ENCODE peak calls at places on chromosomes 5 and 9, in six cellular contexts. Z is IMR-90, B is left ventricle myocardium inferior, J is esophagus muscularis mucosa, M is heart left ventricle, W is lower lobe of right lung. E is an unnamed sample. For H3K4me1, the result is how much of the 10 kb centered on the place peaks cover.

GRCh38 chr5:134242146-134242545 is 16.3 kb upstream of the PPP2CA start:
- DNase-seq in B (peak), Z (peak), W (no peak), M (no peak), J (no peak), E (no peak)

GRCh38 chr5:10353241-10354047 is at the start of gene MARCHF6:
- DNase-seq in Z (peak), M (peak), W (peak), J (peak), B (peak), E (peak)

GRCh38 chr9:134683714-134684374 is 42.2 kb downstream of the COL5A1 start:
- DNase-seq in J (no peak), M (peak), Z (no peak), W (no peak), B (no peak), E (no peak)

GRCh38 chr9:98253563-98253962 is 1.9 kb downstream of the TBC1D2 start:
- DNase-seq in J (no peak), Z (no peak), M (no peak), W (no peak), B (no peak), E (no peak)

GRCh38 chr5:80516826-80517225 is 28.9 kb downstream of the FAM151B start:
- DNase-seq in W (no peak), B (no peak), M (no peak), J (no peak), Z (peak), E (peak)

GRCh38 chr5:156326718-156327259 is at the start of gene SGCD:
- DNase-seq in J (no peak), Z (peak), W (peak), M (peak), B (peak), E (peak)

GRCh38 chr9:123552530-123552929 is 196.5 kb downstream of the CRB2 start:
- DNase-seq in M (no peak), J (no peak), W (no peak), Z (no peak), B (no peak), E (no peak)

GRCh38 chr5:128241071-128241695 is 157.6 kb downstream of the SLC12A2 start:
- DNase-seq in Z (peak), B (no peak), J (no peak), W (no peak), M (no peak), E (no peak)

GRCh38 chr5:5678909-5679308 is 256.4 kb downstream of the ICE1 start:
- DNase-seq in Z (no peak), J (peak), B (peak), W (no peak), M (peak), E (no peak)

GRCh38 chr9:16304301-16304700 is 566.2 kb downstream of the BNC2 start:
- DNase-seq in J (no peak), W (no peak), B (no peak), Z (no peak), M (no peak), E (no peak)

GRCh38 chr5:149195337-149195887 is 54.1 kb downstream of the ABLIM3 start:
- DNase-seq in J (no peak), M (peak), W (no peak), Z (no peak), B (peak), E (no peak)

GRCh38 chr5:473344-474192 is 30.6 kb downstream of the EXOC3 start:
- DNase-seq in Z (peak), B (peak), M (no peak), W (peak), J (no peak), E (peak)

DNA sequence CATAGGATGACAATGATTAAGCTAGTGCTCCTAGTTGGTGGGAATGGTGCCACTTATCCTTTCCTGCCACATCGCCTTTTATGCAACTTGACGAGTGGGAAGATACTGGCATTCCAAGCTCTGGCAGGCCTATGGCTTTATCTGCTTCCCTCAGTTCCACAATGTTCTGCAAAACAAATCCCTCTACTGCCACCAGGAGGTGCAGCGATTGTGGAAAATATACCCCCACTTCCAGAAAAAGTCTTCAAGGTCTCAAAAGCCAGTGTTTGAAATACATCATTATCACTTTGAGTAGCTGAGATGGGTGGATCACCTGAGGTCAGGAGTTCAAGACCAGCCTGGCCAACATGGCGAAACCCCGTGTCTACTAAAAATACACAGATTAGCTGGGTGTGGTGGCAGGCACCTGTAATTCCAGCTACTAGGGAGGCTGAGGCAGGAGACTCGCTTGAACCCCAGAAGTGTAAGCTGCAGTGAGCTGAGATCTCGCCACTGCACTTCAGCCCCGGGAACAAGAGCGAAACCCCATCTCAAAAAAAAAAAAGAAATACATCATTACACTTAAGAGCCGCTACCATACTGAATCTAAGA is 3.4 kb downstream of the CLINT1 start:
- DNase-seq in Z (peak), W (no peak), M (no peak), B (peak), J (no peak), E (peak)
- H3K4me3 ChIP-seq in Z (no peak), W (no peak), M (no peak), B (no peak), J (no peak), E (no peak)

GRCh38 chr5:140113699-140114263 is at the start of gene PURA:
- DNase-seq in W (peak), B (peak), M (peak), Z (peak), J (peak), E (peak)
- TF ChIP-seq CTCF in W (peak), B (no peak), M (peak), Z (no peak), J (peak), E (no peak)

DNA sequence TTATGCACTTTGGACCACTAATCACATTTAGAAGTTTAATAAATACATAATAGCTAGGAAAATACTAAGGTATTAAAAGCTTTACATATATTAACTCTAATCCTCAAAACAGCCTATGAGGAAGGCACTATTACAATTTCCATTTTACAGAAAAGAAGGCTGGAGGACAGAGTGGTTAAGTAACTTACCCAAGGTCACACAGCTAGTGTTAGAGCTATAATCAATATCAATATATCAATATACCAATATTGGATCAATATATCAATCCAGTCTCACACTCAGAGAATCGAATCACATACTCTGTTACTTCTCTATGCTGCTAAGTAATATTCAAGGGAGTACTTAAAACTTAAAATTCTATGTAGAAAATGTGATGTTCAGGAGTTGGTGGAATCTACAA is 45.2 kb downstream of the MEF2C start:
- DNase-seq in Z (no peak), B (no peak), J (no peak), W (no peak), M (no peak), E (no peak)
- H3K4me1 ChIP-seq in Z (under half), B (half or more), J (under half), W (under half), M (half or more), E (half or more)

GRCh38 chr5:22470408-22470807 is 382.7 kb downstream of the CDH12 start:
- DNase-seq in B (no peak), J (no peak), M (no peak), Z (no peak), W (no peak), E (no peak)

GRCh38 chr5:22471154-22471553 is 382.0 kb downstream of the CDH12 start:
- DNase-seq in M (no peak), B (no peak), W (no peak), J (no peak), Z (no peak), E (no peak)

GRCh38 chr5:22465177-22465576 is 388.0 kb downstream of the CDH12 start:
- DNase-seq in B (no peak), M (no peak), Z (no peak), W (no peak), J (no peak), E (no peak)

DNA sequence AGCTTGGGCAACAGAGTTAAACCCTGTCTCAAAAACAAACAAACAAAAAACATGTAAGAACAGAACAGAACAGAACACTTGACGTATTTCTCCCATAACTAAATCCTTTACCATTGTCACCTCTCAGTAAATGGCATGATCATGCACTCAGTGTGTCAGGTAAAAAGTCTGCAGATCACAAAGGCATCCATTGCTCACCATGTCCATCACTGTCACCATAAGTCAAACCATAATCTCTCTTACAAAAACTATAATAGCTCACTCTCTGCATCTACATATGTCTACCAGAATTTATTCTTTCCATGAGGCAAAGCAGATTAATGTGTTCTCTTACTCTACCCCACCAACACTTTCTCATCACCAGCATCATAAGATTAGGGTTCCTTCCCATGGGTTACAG is 387.5 kb downstream of the CDH12 start:
- DNase-seq in J (no peak), B (no peak), W (no peak), M (no peak), Z (no peak), E (no peak)
- H3K4me3 ChIP-seq in J (no peak), B (no peak), W (no peak), M (no peak), Z (no peak), E (no peak)

GRCh38 chr5:100697970-100698369 is 162.8 kb downstream of the FAM174A start:
- DNase-seq in M (no peak), J (no peak), W (no peak), B (no peak), Z (no peak), E (no peak)
- TF ChIP-seq CTCF in M (peak), J (peak), W (peak), B (peak), Z (peak), E (peak)

DNA sequence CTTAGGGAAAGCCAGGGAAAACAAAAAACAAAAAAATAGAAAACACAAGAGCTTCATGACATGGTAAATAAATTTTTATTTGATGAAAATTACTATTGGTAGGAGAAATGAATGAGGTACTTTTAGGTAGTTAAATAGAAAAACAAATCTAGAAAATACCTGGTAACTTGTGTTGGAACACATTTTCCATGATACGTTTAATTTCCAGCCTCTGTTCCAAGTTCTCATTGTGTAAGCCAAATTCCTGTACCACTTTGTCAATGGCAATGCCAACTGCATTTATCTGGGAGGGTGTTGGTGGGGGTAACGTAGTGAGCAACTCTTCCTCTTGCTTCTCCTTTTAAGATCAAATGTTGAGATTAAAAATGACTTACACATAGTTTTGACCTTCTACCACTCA is 9.4 kb downstream of the TUT7 start:
- DNase-seq in W (no peak), B (no peak), J (no peak), Z (no peak), M (no peak), E (no peak)
- H3K4me1 ChIP-seq in W (under half), B (under half), J (under half), Z (under half), M (under half), E (under half)